ENCODE peak calls at places on chromosomes 13 and 19, in ten cellular contexts. One of them, this sample, is unnamed.

GRCh38 chr13:30418886-30419459 is 3.3 kb upstream of the UBE2L5 start:
- DNase-seq in HL-60: no peak
- DNase-seq in NCI-H1092: no peak
- DNase-seq in nucleus accumbens: no peak
- DNase-seq in HEK293T: no peak
- DNase-seq in WTC11: no peak
- DNase-seq in aorta: no peak
- DNase-seq in activated CD4-positive, alpha-beta memory T cell treated with anti-CD3 and anti-CD28 coated beads, Interleukin-2, amount 10 ng/mL, durations not matched to agents 7 days and 5 days: no peak
- DNase-seq in brain microvascular endothelial cell: no peak
- DNase-seq in gastrocnemius medialis: no peak
- DNase-seq in this sample: no peak

GRCh38 chr19:1237027-1237659 is 662 bp downstream of the CBARP start:
- DNase-seq in HL-60: no peak
- DNase-seq in NCI-H1092: no peak
- DNase-seq in aorta: peak
- DNase-seq in nucleus accumbens: no peak
- DNase-seq in brain microvascular endothelial cell: no peak
- DNase-seq in activated CD4-positive, alpha-beta memory T cell treated with anti-CD3 and anti-CD28 coated beads, Interleukin-2, amount 10 ng/mL, durations not matched to agents 7 days and 5 days: no peak
- DNase-seq in HEK293T: no peak
- DNase-seq in gastrocnemius medialis: no peak
- DNase-seq in WTC11: peak
- DNase-seq in this sample: no peak

GRCh38 chr19:8081569-8082550 is 29.3 kb downstream of the CCL25 start:
- DNase-seq in activated CD4-positive, alpha-beta memory T cell treated with anti-CD3 and anti-CD28 coated beads, Interleukin-2, amount 10 ng/mL, durations not matched to agents 7 days and 5 days: no peak
- DNase-seq in gastrocnemius medialis: no peak
- DNase-seq in HL-60: peak
- DNase-seq in WTC11: no peak
- DNase-seq in nucleus accumbens: no peak
- DNase-seq in NCI-H1092: no peak
- DNase-seq in aorta: no peak
- DNase-seq in HEK293T: no peak
- DNase-seq in brain microvascular endothelial cell: no peak
- DNase-seq in this sample: no peak

GRCh38 chr19:3609779-3610719 is 3.4 kb upstream of the TBXA2R start:
- DNase-seq in gastrocnemius medialis: no peak
- DNase-seq in aorta: peak
- DNase-seq in HL-60: no peak
- DNase-seq in HEK293T: no peak
- DNase-seq in brain microvascular endothelial cell: no peak
- DNase-seq in WTC11: no peak
- DNase-seq in nucleus accumbens: no peak
- DNase-seq in activated CD4-positive, alpha-beta memory T cell treated with anti-CD3 and anti-CD28 coated beads, Interleukin-2, amount 10 ng/mL, durations not matched to agents 7 days and 5 days: no peak
- DNase-seq in NCI-H1092: no peak
- DNase-seq in this sample: no peak

GRCh38 chr13:113152894-113153809 is 5.3 kb upstream of the PROZ start:
- DNase-seq in HL-60: peak
- DNase-seq in brain microvascular endothelial cell: peak
- DNase-seq in aorta: no peak
- DNase-seq in nucleus accumbens: no peak
- DNase-seq in HEK293T: no peak
- DNase-seq in NCI-H1092: no peak
- DNase-seq in activated CD4-positive, alpha-beta memory T cell treated with anti-CD3 and anti-CD28 coated beads, Interleukin-2, amount 10 ng/mL, durations not matched to agents 7 days and 5 days: peak
- DNase-seq in gastrocnemius medialis: peak
- DNase-seq in WTC11: peak
- DNase-seq in this sample: no peak

GRCh38 chr19:10805075-10805757 is 30.8 kb downstream of the TMED1 start:
- DNase-seq in NCI-H1092: no peak
- DNase-seq in aorta: no peak
- DNase-seq in activated CD4-positive, alpha-beta memory T cell treated with anti-CD3 and anti-CD28 coated beads, Interleukin-2, amount 10 ng/mL, durations not matched to agents 7 days and 5 days: no peak
- DNase-seq in HEK293T: no peak
- DNase-seq in brain microvascular endothelial cell: no peak
- DNase-seq in WTC11: no peak
- DNase-seq in nucleus accumbens: no peak
- DNase-seq in gastrocnemius medialis: no peak
- DNase-seq in HL-60: peak
- DNase-seq in this sample: no peak

GRCh38 chr13:78660130-78660857 is 1.3 kb upstream of the OBI1 start:
- DNase-seq in NCI-H1092: no peak
- DNase-seq in WTC11: no peak
- DNase-seq in activated CD4-positive, alpha-beta memory T cell treated with anti-CD3 and anti-CD28 coated beads, Interleukin-2, amount 10 ng/mL, durations not matched to agents 7 days and 5 days: no peak
- DNase-seq in nucleus accumbens: no peak
- DNase-seq in gastrocnemius medialis: no peak
- DNase-seq in aorta: no peak
- DNase-seq in brain microvascular endothelial cell: no peak
- DNase-seq in HL-60: no peak
- DNase-seq in HEK293T: peak
- DNase-seq in this sample: peak

GRCh38 chr19:17294051-17294891 is 9.0 kb downstream of the ABHD8 start:
- DNase-seq in nucleus accumbens: no peak
- DNase-seq in aorta: peak
- DNase-seq in activated CD4-positive, alpha-beta memory T cell treated with anti-CD3 and anti-CD28 coated beads, Interleukin-2, amount 10 ng/mL, durations not matched to agents 7 days and 5 days: peak
- DNase-seq in brain microvascular endothelial cell: no peak
- DNase-seq in HL-60: no peak
- DNase-seq in WTC11: peak
- DNase-seq in gastrocnemius medialis: no peak
- DNase-seq in HEK293T: peak
- DNase-seq in NCI-H1092: no peak
- DNase-seq in this sample: no peak

GRCh38 chr13:46295531-46296464 is 84.1 kb downstream of the LRRC63 start:
- DNase-seq in WTC11: no peak
- DNase-seq in brain microvascular endothelial cell: peak
- DNase-seq in activated CD4-positive, alpha-beta memory T cell treated with anti-CD3 and anti-CD28 coated beads, Interleukin-2, amount 10 ng/mL, durations not matched to agents 7 days and 5 days: peak
- DNase-seq in NCI-H1092: no peak
- DNase-seq in aorta: no peak
- DNase-seq in nucleus accumbens: no peak
- DNase-seq in HEK293T: no peak
- DNase-seq in gastrocnemius medialis: no peak
- DNase-seq in HL-60: peak
- DNase-seq in this sample: peak

GRCh38 chr13:23510979-23511735 is 59.1 kb upstream of the TNFRSF19 start:
- DNase-seq in NCI-H1092: peak
- DNase-seq in WTC11: peak
- DNase-seq in HL-60: peak
- DNase-seq in gastrocnemius medialis: peak
- DNase-seq in brain microvascular endothelial cell: peak
- DNase-seq in HEK293T: peak
- DNase-seq in aorta: no peak
- DNase-seq in activated CD4-positive, alpha-beta memory T cell treated with anti-CD3 and anti-CD28 coated beads, Interleukin-2, amount 10 ng/mL, durations not matched to agents 7 days and 5 days: no peak
- DNase-seq in nucleus accumbens: no peak
- DNase-seq in this sample: peak

This sample was measured in HFFc6.